ENCODE peak calls at places on chromosomes 13 and 19, in nine cellular contexts. U is fibroblast of pulmonary artery; R is NCI-H345; S is stimulated activated CD4-positive, alpha-beta T cell treated with anti-CD3 and anti-CD28 coated beads, TNF-alpha, amount 100 ng/mL, for 4 hours; E is Peyer's patch; H is activated naive CD4-positive, alpha-beta T cell treated with anti-CD3 and anti-CD28 coated beads, Interleukin-2, amount 10 ng/mL, durations not matched to agents 7 days and 5 days; G is SIG-M5; Q is stimulated activated CD8-positive, alpha-beta memory T cell treated with anti-CD3 and anti-CD28 coated beads, Interleukin-12 subunit alpha, Interleukin-12 subunit beta, amount 100 ng/mL, for 4 hours; O is GM12865. N is an unnamed sample.
A peak's percentile ranks its signal among the peaks of the same experiment; 100 is the strongest.

GRCh38 chr19:45455707-45456499 is 11.9 kb upstream of the FOSB start:
- DNase-seq in U (peak; percentile 99), R (no peak), S (no peak), E (peak; percentile 93), H (peak; percentile 34), G (no peak), Q (peak; percentile 68), O (peak; percentile 67), N (peak; percentile 99)

GRCh38 chr19:36128392-36128736 is 11.5 kb upstream of the CAPNS1 start:
- DNase-seq in U (no peak), R (no peak), S (no peak), E (peak; percentile 77), H (no peak), G (no peak), Q (no peak), O (peak; percentile 53), N (no peak)

GRCh38 chr19:54572696-54573311 is 786 bp upstream of the LILRA2 start:
- DNase-seq in U (no peak), R (no peak), S (no peak), E (no peak), H (no peak), G (no peak), Q (no peak), O (no peak), N (no peak)

GRCh38 chr19:37304190-37304883 is 66.6 kb upstream of the ZNF527 start:
- DNase-seq in U (no peak), R (peak; percentile 82), S (no peak), E (no peak), H (no peak), G (no peak), Q (no peak), O (no peak), N (no peak)

GRCh38 chr13:101144808-101145419 is 271.4 kb downstream of the NALCN start:
- DNase-seq in U (peak; percentile 80), R (peak; percentile 70), S (no peak), E (no peak), H (peak; percentile 33), G (no peak), Q (no peak), O (peak; percentile 67), N (no peak)

GRCh38 chr19:2578391-2578826 is 102.5 kb downstream of the GADD45B start:
- DNase-seq in U (peak; percentile 65), R (no peak), S (no peak), E (peak; percentile 55), H (no peak), G (no peak), Q (no peak), O (no peak), N (peak; percentile 52)

GRCh38 chr19:33394006-33394722 is 20.7 kb downstream of the CEBPG start:
- DNase-seq in U (peak; percentile 73), R (no peak), S (no peak), E (peak; percentile 58), H (no peak), G (no peak), Q (no peak), O (no peak), N (peak; percentile 31)

GRCh38 chr13:23810842-23811241 is 78.4 kb downstream of the MIPEP start:
- DNase-seq in U (no peak), R (no peak), S (no peak), E (no peak), H (no peak), G (no peak), Q (no peak), O (peak; percentile 62), N (no peak)

GRCh38 chr19:16521715-16522289 is 20.4 kb downstream of the CHERP start:
- DNase-seq in U (no peak), R (no peak), S (no peak), E (no peak), H (no peak), G (no peak), Q (no peak), O (no peak), N (no peak)

GRCh38 chr13:30346159-30346788 is 38.9 kb upstream of the KATNAL1 start:
- DNase-seq in U (no peak), R (no peak), S (peak; percentile 11), E (no peak), H (peak; percentile 88), G (no peak), Q (peak; percentile 36), O (peak; percentile 79), N (no peak)

GRCh38 chr13:36548129-36548528 is 115.8 kb downstream of the CCNA1 start:
- DNase-seq in U (no peak), R (peak; percentile 59), S (no peak), E (no peak), H (no peak), G (no peak), Q (no peak), O (no peak), N (no peak)

GRCh38 chr19:47544476-47544875 is 28.5 kb downstream of the ZNF541 start:
- DNase-seq in U (no peak), R (no peak), S (no peak), E (no peak), H (no peak), G (no peak), Q (no peak), O (no peak), N (no peak)

GRCh38 chr19:52778811-52779210 is 7.8 kb downstream of the ZNF600 start:
- DNase-seq in U (no peak), R (no peak), S (no peak), E (no peak), H (peak; percentile 23), G (no peak), Q (peak; percentile 42), O (peak; percentile 11), N (no peak)

GRCh38 chr13:35917252-35917941 is 213.8 kb downstream of the DCLK1 start:
- DNase-seq in U (no peak), R (no peak), S (no peak), E (no peak), H (no peak), G (no peak), Q (no peak), O (peak; percentile 44), N (peak; percentile 11)

GRCh38 chr19:41564515-41565383 is 11.2 kb upstream of the CEACAM21 start:
- DNase-seq in U (peak; percentile 6), R (no peak), S (no peak), E (no peak), H (peak; percentile 38), G (no peak), Q (no peak), O (no peak), N (no peak)

GRCh38 chr13:113273856-113274590 is 23.0 kb upstream of the LAMP1 start:
- DNase-seq in U (peak; percentile 66), R (no peak), S (no peak), E (no peak), H (no peak), G (no peak), Q (no peak), O (no peak), N (no peak)

GRCh38 chr19:2479556-2480194 is 3.7 kb downstream of the GADD45B start:
- DNase-seq in U (peak; percentile 40), R (no peak), S (no peak), E (no peak), H (no peak), G (no peak), Q (no peak), O (no peak), N (no peak)

GRCh38 chr13:30872685-30873443 is 33.2 kb upstream of the MEDAG start:
- DNase-seq in U (peak; percentile 91), R (no peak), S (no peak), E (no peak), H (no peak), G (no peak), Q (no peak), O (no peak), N (no peak)

GRCh38 chr19:8101311-8101710 is 48.1 kb downstream of the FBN3 start:
- DNase-seq in U (no peak), R (no peak), S (no peak), E (no peak), H (no peak), G (no peak), Q (no peak), O (no peak), N (no peak)

GRCh38 chr13:102721800-102722231 is 27.0 kb upstream of the METTL21C start:
- DNase-seq in U (peak; percentile 64), R (no peak), S (no peak), E (no peak), H (no peak), G (no peak), Q (no peak), O (peak; percentile 2), N (no peak)

GRCh38 chr13:21719463-21719862 is 48.6 kb downstream of the FGF9 start:
- DNase-seq in U (no peak), R (no peak), S (no peak), E (no peak), H (no peak), G (no peak), Q (no peak), O (no peak), N (no peak)

GRCh38 chr13:43472980-43473379 is 313.8 kb downstream of the ENOX1 start:
- DNase-seq in U (peak; percentile 20), R (no peak), S (no peak), E (no peak), H (no peak), G (no peak), Q (no peak), O (no peak), N (no peak)

GRCh38 chr19:14517840-14518505 is at the start of gene DNAJB1:
- DNase-seq in U (peak; percentile 74), R (peak; percentile 59), S (peak; percentile 46), E (peak; percentile 90), H (peak; percentile 75), G (no peak), Q (peak; percentile 56), O (peak; percentile 86), N (no peak)

GRCh38 chr13:109698779-109699178 is 87.6 kb downstream of the IRS2 start:
- DNase-seq in U (peak; percentile 72), R (no peak), S (no peak), E (no peak), H (no peak), G (no peak), Q (no peak), O (no peak), N (peak; percentile 19)

GRCh38 chr19:46133777-46134231 is 9.3 kb upstream of the IGFL3 start:
- DNase-seq in U (peak; percentile 10), R (no peak), S (no peak), E (no peak), H (no peak), G (no peak), Q (no peak), O (no peak), N (no peak)

GRCh38 chr19:1672038-1672768 is 19.8 kb upstream of the TCF3 start:
- DNase-seq in U (peak; percentile 48), R (no peak), S (peak; percentile 46), E (peak; percentile 68), H (peak; percentile 69), G (no peak), Q (peak; percentile 44), O (peak; percentile 68), N (no peak)

GRCh38 chr13:21037656-21038055 is 23.7 kb downstream of the LATS2 start:
- DNase-seq in U (no peak), R (no peak), S (no peak), E (no peak), H (no peak), G (no peak), Q (no peak), O (no peak), N (no peak)

GRCh38 chr13:51637852-51638496 is 53.7 kb downstream of the WDFY2 start:
- DNase-seq in U (no peak), R (no peak), S (no peak), E (no peak), H (no peak), G (no peak), Q (no peak), O (no peak), N (no peak)

GRCh38 chr19:49875801-49876421 is 1.2 kb downstream of the AKT1S1 start:
- DNase-seq in U (no peak), R (peak; percentile 32), S (no peak), E (peak; percentile 68), H (peak; percentile 78), G (no peak), Q (peak; percentile 44), O (peak; percentile 66), N (no peak)

GRCh38 chr13:98450495-98451167 is 126.3 kb downstream of the STK24 start:
- DNase-seq in U (no peak), R (no peak), S (no peak), E (no peak), H (peak; percentile 47), G (no peak), Q (no peak), O (no peak), N (no peak)

GRCh38 chr19:3451451-3451866 is 28.9 kb downstream of the SMIM24 start:
- DNase-seq in U (no peak), R (no peak), S (no peak), E (no peak), H (no peak), G (no peak), Q (no peak), O (no peak), N (no peak)